ENCODE peak calls at places on chromosomes 12 and 14, in six cellular contexts. One of them, this sample, is unnamed.

GRCh38 chr12:59698599-59698998 is 102.8 kb downstream of the SLC16A7 start:
- DNase-seq in HL-60: peak
- DNase-seq in ascending aorta: no peak
- DNase-seq in fibroblast of lung: peak
- DNase-seq in psoas muscle: no peak
- DNase-seq in lower leg skin: no peak
- DNase-seq in this sample: no peak

GRCh38 chr14:105421723-105422615 is 2.3 kb downstream of the MTA1 start:
- DNase-seq in HL-60: no peak
- DNase-seq in ascending aorta: no peak
- DNase-seq in fibroblast of lung: no peak
- DNase-seq in psoas muscle: peak
- DNase-seq in lower leg skin: no peak
- DNase-seq in this sample: no peak

GRCh38 chr14:60867503-60868172 is 113.2 kb downstream of the TRMT5 start:
- DNase-seq in HL-60: no peak
- DNase-seq in ascending aorta: no peak
- DNase-seq in fibroblast of lung: peak
- DNase-seq in psoas muscle: no peak
- DNase-seq in lower leg skin: no peak
- DNase-seq in this sample: no peak

GRCh38 chr14:31968107-31968810 is 108.8 kb upstream of the ARHGAP5 start:
- DNase-seq in HL-60: no peak
- DNase-seq in ascending aorta: no peak
- DNase-seq in fibroblast of lung: peak
- DNase-seq in psoas muscle: no peak
- DNase-seq in lower leg skin: no peak
- DNase-seq in this sample: no peak

GRCh38 chr14:36070056-36071043 is 106.2 kb downstream of the PTCSC3 start:
- DNase-seq in HL-60: peak
- DNase-seq in ascending aorta: no peak
- DNase-seq in fibroblast of lung: peak
- DNase-seq in psoas muscle: no peak
- DNase-seq in lower leg skin: no peak
- DNase-seq in this sample: no peak

GRCh38 chr12:113609692-113610469 is 138.2 kb upstream of the LHX5 start:
- DNase-seq in HL-60: no peak
- DNase-seq in ascending aorta: no peak
- DNase-seq in fibroblast of lung: no peak
- DNase-seq in psoas muscle: no peak
- DNase-seq in lower leg skin: no peak
- DNase-seq in this sample: no peak

GRCh38 chr12:17372508-17372907 is 717.5 kb downstream of the RERGL start:
- DNase-seq in HL-60: no peak
- DNase-seq in ascending aorta: no peak
- DNase-seq in fibroblast of lung: no peak
- DNase-seq in psoas muscle: no peak
- DNase-seq in lower leg skin: no peak
- DNase-seq in this sample: no peak

GRCh38 chr12:12229556-12230092 is 37.2 kb downstream of the LRP6 start:
- DNase-seq in HL-60: no peak
- DNase-seq in ascending aorta: no peak
- DNase-seq in fibroblast of lung: no peak
- DNase-seq in psoas muscle: no peak
- DNase-seq in lower leg skin: no peak
- DNase-seq in this sample: no peak

GRCh38 chr14:100192250-100192671 is 32.8 kb upstream of the DEGS2 start:
- DNase-seq in HL-60: no peak
- DNase-seq in ascending aorta: no peak
- DNase-seq in fibroblast of lung: no peak
- DNase-seq in psoas muscle: peak
- DNase-seq in lower leg skin: no peak
- DNase-seq in this sample: no peak

GRCh38 chr12:90922068-90922743 is 32.8 kb downstream of the CCER1 start:
- DNase-seq in HL-60: no peak
- DNase-seq in ascending aorta: no peak
- DNase-seq in fibroblast of lung: peak
- DNase-seq in psoas muscle: no peak
- DNase-seq in lower leg skin: no peak
- DNase-seq in this sample: no peak

GRCh38 chr12:86376052-86376451 is 119.9 kb upstream of the MGAT4C start:
- DNase-seq in HL-60: no peak
- DNase-seq in ascending aorta: no peak
- DNase-seq in fibroblast of lung: no peak
- DNase-seq in psoas muscle: no peak
- DNase-seq in lower leg skin: no peak
- DNase-seq in this sample: no peak

GRCh38 chr14:91303091-91303923 is 58.8 kb upstream of the GPR68 start:
- DNase-seq in HL-60: peak
- DNase-seq in ascending aorta: no peak
- DNase-seq in fibroblast of lung: no peak
- DNase-seq in psoas muscle: peak
- DNase-seq in lower leg skin: no peak
- DNase-seq in this sample: no peak

GRCh38 chr12:79367016-79367575 is 323.7 kb downstream of the PAWR start:
- DNase-seq in HL-60: no peak
- DNase-seq in ascending aorta: no peak
- DNase-seq in fibroblast of lung: no peak
- DNase-seq in psoas muscle: no peak
- DNase-seq in lower leg skin: no peak
- DNase-seq in this sample: no peak

GRCh38 chr14:96064866-96065265 is 25.7 kb downstream of the C14orf132 start:
- DNase-seq in HL-60: no peak
- DNase-seq in ascending aorta: no peak
- DNase-seq in fibroblast of lung: no peak
- DNase-seq in psoas muscle: no peak
- DNase-seq in lower leg skin: no peak
- DNase-seq in this sample: no peak

GRCh38 chr14:96148631-96149030 is 56.0 kb upstream of the BDKRB2 start:
- DNase-seq in HL-60: no peak
- DNase-seq in ascending aorta: no peak
- DNase-seq in fibroblast of lung: no peak
- DNase-seq in psoas muscle: no peak
- DNase-seq in lower leg skin: no peak
- DNase-seq in this sample: no peak

GRCh38 chr12:111368291-111368683 is 608 bp downstream of the PHETA1 start:
- DNase-seq in HL-60: no peak
- DNase-seq in ascending aorta: no peak
- DNase-seq in fibroblast of lung: no peak
- DNase-seq in psoas muscle: no peak
- DNase-seq in lower leg skin: no peak
- DNase-seq in this sample: no peak

GRCh38 chr14:76957224-76957881 is 71.2 kb downstream of the IRF2BPL start:
- DNase-seq in HL-60: no peak
- DNase-seq in ascending aorta: no peak
- DNase-seq in fibroblast of lung: no peak
- DNase-seq in psoas muscle: no peak
- DNase-seq in lower leg skin: no peak
- DNase-seq in this sample: no peak

GRCh38 chr14:93857500-93857899 is 69.2 kb upstream of the PRIMA1 start:
- DNase-seq in HL-60: no peak
- DNase-seq in ascending aorta: no peak
- DNase-seq in fibroblast of lung: no peak
- DNase-seq in psoas muscle: no peak
- DNase-seq in lower leg skin: no peak
- DNase-seq in this sample: no peak

GRCh38 chr14:29442720-29443119 is 484.9 kb downstream of the PRKD1 start:
- DNase-seq in HL-60: no peak
- DNase-seq in ascending aorta: no peak
- DNase-seq in fibroblast of lung: peak
- DNase-seq in psoas muscle: no peak
- DNase-seq in lower leg skin: no peak
- DNase-seq in this sample: no peak

GRCh38 chr14:64722842-64723447 is 18.7 kb downstream of the PLEKHG3 start:
- DNase-seq in HL-60: no peak
- DNase-seq in ascending aorta: no peak
- DNase-seq in fibroblast of lung: no peak
- DNase-seq in psoas muscle: peak
- DNase-seq in lower leg skin: no peak
- DNase-seq in this sample: no peak

GRCh38 chr14:32329690-32330290 is 692 bp downstream of the AKAP6 start:
- DNase-seq in HL-60: no peak
- DNase-seq in ascending aorta: no peak
- DNase-seq in fibroblast of lung: no peak
- DNase-seq in psoas muscle: no peak
- DNase-seq in lower leg skin: no peak
- DNase-seq in this sample: no peak

GRCh38 chr14:38209572-38210159 is 2.0 kb downstream of the SSTR1 start:
- DNase-seq in HL-60: no peak
- DNase-seq in ascending aorta: no peak
- DNase-seq in fibroblast of lung: peak
- DNase-seq in psoas muscle: no peak
- DNase-seq in lower leg skin: no peak
- DNase-seq in this sample: no peak

GRCh38 chr14:38207342-38207741 is 362 bp upstream of the SSTR1 start:
- DNase-seq in HL-60: no peak
- DNase-seq in ascending aorta: no peak
- DNase-seq in fibroblast of lung: no peak
- DNase-seq in psoas muscle: no peak
- DNase-seq in lower leg skin: no peak
- DNase-seq in this sample: no peak

GRCh38 chr14:38206689-38207088 is 1.0 kb upstream of the SSTR1 start:
- DNase-seq in HL-60: no peak
- DNase-seq in ascending aorta: no peak
- DNase-seq in fibroblast of lung: no peak
- DNase-seq in psoas muscle: no peak
- DNase-seq in lower leg skin: no peak
- DNase-seq in this sample: no peak

GRCh38 chr14:38208825-38209562 is 1.3 kb downstream of the SSTR1 start:
- DNase-seq in HL-60: no peak
- DNase-seq in ascending aorta: no peak
- DNase-seq in fibroblast of lung: peak
- DNase-seq in psoas muscle: peak
- DNase-seq in lower leg skin: no peak
- DNase-seq in this sample: no peak

DNA sequence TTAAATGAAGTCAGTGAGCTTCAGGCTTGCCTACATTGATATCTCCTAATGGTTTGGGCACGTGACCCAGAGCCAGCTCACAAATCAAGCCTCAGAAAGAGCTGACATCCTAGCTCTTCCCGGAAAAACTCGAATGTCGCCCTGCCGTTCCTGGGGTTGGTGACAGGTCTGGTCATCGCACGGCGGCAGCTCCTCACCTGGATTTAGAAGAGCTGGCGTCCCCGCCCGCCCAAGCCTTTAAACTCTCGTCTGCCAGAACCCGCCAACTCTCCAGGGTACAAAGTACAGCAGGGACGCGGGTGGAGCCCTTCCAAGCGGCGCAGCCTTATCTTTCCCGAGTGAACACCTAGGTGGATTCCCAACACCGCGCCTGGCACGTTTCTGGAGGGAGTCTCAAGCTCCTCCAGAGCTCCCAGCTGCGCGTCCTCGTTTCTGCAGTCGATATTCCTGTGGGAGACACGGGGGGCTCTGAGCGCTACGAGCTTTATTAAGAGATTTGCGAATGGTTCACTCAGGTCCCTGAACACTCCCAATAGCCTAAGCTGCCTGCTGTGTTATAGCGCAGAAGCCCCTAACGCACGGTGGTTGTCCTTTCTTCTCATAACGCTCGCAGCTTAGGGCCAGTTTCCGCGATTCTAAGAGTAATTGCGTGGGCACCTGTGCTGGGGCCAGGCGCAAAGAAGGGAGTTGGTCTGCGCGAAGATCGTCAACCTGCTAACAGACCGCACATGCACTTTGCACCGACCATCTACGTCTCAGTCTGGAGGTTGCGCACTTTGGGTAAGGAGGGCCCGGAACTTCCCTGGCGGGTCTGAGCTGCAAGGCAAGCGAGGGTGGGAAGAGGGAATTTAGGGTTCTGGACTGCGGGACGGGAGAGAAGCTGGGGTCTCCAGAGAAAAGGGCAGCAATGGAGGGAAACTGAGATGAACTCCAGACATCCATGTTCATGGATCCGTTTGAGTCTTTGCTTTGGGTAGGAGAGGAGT is at the start of gene SSTR1:
- DNase-seq in HL-60: no peak
- DNase-seq in ascending aorta: no peak
- DNase-seq in fibroblast of lung: peak
- DNase-seq in psoas muscle: peak
- DNase-seq in lower leg skin: no peak
- DNase-seq in this sample: no peak
- H3K4me3 ChIP-seq in HL-60: no peak
- H3K4me3 ChIP-seq in ascending aorta: peak
- H3K4me3 ChIP-seq in fibroblast of lung: peak
- H3K4me3 ChIP-seq in psoas muscle: peak
- H3K4me3 ChIP-seq in lower leg skin: peak
- H3K4me3 ChIP-seq in this sample: no peak

GRCh38 chr12:124398578-124399227 is 103.8 kb downstream of the RFLNA start:
- DNase-seq in HL-60: no peak
- DNase-seq in ascending aorta: peak
- DNase-seq in fibroblast of lung: no peak
- DNase-seq in psoas muscle: peak
- DNase-seq in lower leg skin: no peak
- DNase-seq in this sample: no peak
- TF ChIP-seq CTCF in HL-60: no peak
- TF ChIP-seq CTCF in ascending aorta: no peak
- TF ChIP-seq CTCF in fibroblast of lung: no peak
- TF ChIP-seq CTCF in psoas muscle: peak
- TF ChIP-seq CTCF in lower leg skin: no peak
- TF ChIP-seq CTCF in this sample: no peak

GRCh38 chr14:57323703-57324102 is 54.9 kb downstream of the AP5M1 start:
- DNase-seq in HL-60: no peak
- DNase-seq in ascending aorta: no peak
- DNase-seq in fibroblast of lung: no peak
- DNase-seq in psoas muscle: no peak
- DNase-seq in lower leg skin: no peak
- DNase-seq in this sample: no peak
- H3K4me3 ChIP-seq in HL-60: no peak
- H3K4me3 ChIP-seq in ascending aorta: no peak
- H3K4me3 ChIP-seq in fibroblast of lung: no peak
- H3K4me3 ChIP-seq in psoas muscle: no peak
- H3K4me3 ChIP-seq in lower leg skin: no peak
- H3K4me3 ChIP-seq in this sample: no peak

GRCh38 chr14:21917699-21918436 is 244.2 kb upstream of the OR4E1 start:
- DNase-seq in HL-60: peak
- DNase-seq in ascending aorta: no peak
- DNase-seq in fibroblast of lung: peak
- DNase-seq in psoas muscle: no peak
- DNase-seq in lower leg skin: no peak
- DNase-seq in this sample: peak
- TF ChIP-seq CTCF in HL-60: peak
- TF ChIP-seq CTCF in ascending aorta: peak
- TF ChIP-seq CTCF in fibroblast of lung: peak
- TF ChIP-seq CTCF in psoas muscle: peak
- TF ChIP-seq CTCF in lower leg skin: no peak
- TF ChIP-seq CTCF in this sample: peak

DNA sequence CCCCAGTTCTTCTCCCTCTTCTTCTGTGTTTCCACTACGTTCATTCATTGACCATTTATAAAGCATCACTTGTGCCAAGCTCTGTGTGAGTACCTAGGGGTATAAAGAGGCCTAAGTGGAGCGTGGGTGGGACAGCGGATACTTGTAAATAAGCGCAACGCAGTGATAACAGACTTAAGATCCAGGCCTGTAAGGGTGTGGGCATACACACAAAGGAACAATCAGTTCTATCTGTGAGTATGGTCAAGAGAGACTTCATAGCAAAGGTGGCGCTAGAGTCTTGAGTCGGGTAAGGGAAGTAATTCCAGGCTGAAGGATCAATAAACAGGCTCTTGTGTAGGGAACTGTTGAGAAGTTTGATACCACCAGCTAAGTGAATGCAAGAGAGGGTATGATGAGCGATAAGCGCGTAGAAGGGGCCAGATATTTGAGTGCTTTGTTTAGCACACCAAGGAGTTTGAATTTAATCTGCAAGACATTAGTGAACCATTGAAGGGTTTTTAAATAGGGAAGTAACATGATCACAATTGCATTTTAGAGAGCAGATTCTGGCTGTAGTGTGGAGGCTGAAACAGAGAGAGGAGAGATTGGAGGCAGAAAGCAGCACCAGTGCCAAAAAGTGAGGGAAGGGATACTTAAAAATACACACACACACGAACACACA is 1.0 kb upstream of the GXYLT1 start:
- DNase-seq in HL-60: no peak
- DNase-seq in ascending aorta: no peak
- DNase-seq in fibroblast of lung: no peak
- DNase-seq in psoas muscle: no peak
- DNase-seq in lower leg skin: no peak
- DNase-seq in this sample: no peak
- H3K4me3 ChIP-seq in HL-60: no peak
- H3K4me3 ChIP-seq in ascending aorta: peak
- H3K4me3 ChIP-seq in fibroblast of lung: peak
- H3K4me3 ChIP-seq in psoas muscle: peak
- H3K4me3 ChIP-seq in lower leg skin: no peak
- H3K4me3 ChIP-seq in this sample: peak

This sample was measured in GM12864.